ENCODE peak calls at places on chromosome 3, in four cellular contexts. W is tibial nerve, X is stomach, T is spleen. D is an unnamed sample.

GRCh38 chr3:152827313-152827712 is 7.6 kb upstream of the P2RY1 start:
- DNase-seq in W (no peak), X (no peak), T (no peak), D (no peak)

GRCh38 chr3:30145281-30145680 is 461.1 kb upstream of the TGFBR2 start:
- DNase-seq in W (no peak), X (no peak), T (no peak), D (no peak)

GRCh38 chr3:21163961-21164360 is 587.0 kb downstream of the ZNF385D start:
- DNase-seq in W (no peak), X (no peak), T (no peak), D (no peak)

GRCh38 chr3:179677884-179678283 is 25.0 kb downstream of the USP13 start:
- DNase-seq in W (no peak), X (no peak), T (no peak), D (no peak)

GRCh38 chr3:28651159-28651558 is 302.5 kb upstream of the AZI2 start:
- DNase-seq in W (no peak), X (no peak), T (no peak), D (no peak)

GRCh38 chr3:79139395-79140060 is 628.3 kb downstream of the ROBO1 start:
- DNase-seq in W (no peak), X (no peak), T (no peak), D (no peak)

GRCh38 chr3:125280966-125281365 is 68.4 kb upstream of the SLC12A8 start:
- DNase-seq in W (no peak), X (no peak), T (no peak), D (no peak)

GRCh38 chr3:59559721-59560514 is 510.1 kb upstream of the CFAP20DC start:
- DNase-seq in W (no peak), X (no peak), T (no peak), D (no peak)

GRCh38 chr3:151859125-151859741 is 14.2 kb upstream of the SUCNR1 start:
- DNase-seq in W (no peak), X (no peak), T (no peak), D (no peak)

GRCh38 chr3:115709135-115709534 is 85.8 kb downstream of the GAP43 start:
- DNase-seq in W (no peak), X (no peak), T (no peak), D (no peak)

GRCh38 chr3:12138044-12138443 is 20.7 kb downstream of the TIMP4 start:
- DNase-seq in W (no peak), X (peak), T (no peak), D (peak)

GRCh38 chr3:123143669-123144411 is 57.9 kb upstream of the SEC22A start:
- DNase-seq in W (no peak), X (no peak), T (peak), D (no peak)

GRCh38 chr3:25155696-25156471 is 272.2 kb upstream of the RARB start:
- DNase-seq in W (no peak), X (no peak), T (no peak), D (no peak)

GRCh38 chr3:189349772-189350171 is 178.0 kb downstream of the TPRG1 start:
- DNase-seq in W (no peak), X (no peak), T (no peak), D (no peak)

GRCh38 chr3:71341721-71342120 is 241.8 kb downstream of the FOXP1 start:
- DNase-seq in W (no peak), X (no peak), T (no peak), D (no peak)

GRCh38 chr3:147361671-147362420 is 44.5 kb downstream of the ZIC4 start:
- DNase-seq in W (peak), X (no peak), T (no peak), D (peak)

GRCh38 chr3:16171825-16172224 is 2.7 kb upstream of the GALNT15 start:
- DNase-seq in W (no peak), X (no peak), T (no peak), D (no peak)

GRCh38 chr3:150607267-150608065 is 4.3 kb downstream of the SELENOT start:
- DNase-seq in W (no peak), X (no peak), T (no peak), D (no peak)

GRCh38 chr3:10744098-10744465 is 71.9 kb upstream of the SLC6A11 start:
- DNase-seq in W (no peak), X (no peak), T (no peak), D (no peak)

GRCh38 chr3:144737281-144737680 is 765.7 kb downstream of the DIPK2A start:
- DNase-seq in W (no peak), X (no peak), T (no peak), D (no peak)

GRCh38 chr3:128569756-128570155 is 76.8 kb upstream of the GATA2 start:
- DNase-seq in W (no peak), X (no peak), T (no peak), D (no peak)

GRCh38 chr3:124258057-124258500 is 266.2 kb upstream of the ROPN1 start:
- DNase-seq in W (no peak), X (no peak), T (no peak), D (no peak)

GRCh38 chr3:138620431-138620830 is 11.9 kb downstream of the FAIM start:
- DNase-seq in W (no peak), X (no peak), T (no peak), D (no peak)

GRCh38 chr3:182460303-182460702 is 333.0 kb upstream of the ATP11B start:
- DNase-seq in W (no peak), X (no peak), T (no peak), D (no peak)

GRCh38 chr3:147943265-147943945 is 534.2 kb downstream of the ZIC1 start:
- DNase-seq in W (no peak), X (no peak), T (no peak), D (no peak)

GRCh38 chr3:135905058-135905724 is 60.3 kb upstream of the PPP2R3A start:
- DNase-seq in W (no peak), X (no peak), T (no peak), D (no peak)

GRCh38 chr3:120144267-120144666 is 50.0 kb upstream of the GSK3B start:
- DNase-seq in W (no peak), X (peak), T (no peak), D (no peak)

GRCh38 chr3:61565569-61565968 is 4.2 kb downstream of the PTPRG start:
- DNase-seq in W (no peak), X (no peak), T (no peak), D (no peak)

GRCh38 chr3:55571913-55572312 is 84.8 kb upstream of the WNT5A start:
- DNase-seq in W (no peak), X (no peak), T (no peak), D (no peak)

DNA sequence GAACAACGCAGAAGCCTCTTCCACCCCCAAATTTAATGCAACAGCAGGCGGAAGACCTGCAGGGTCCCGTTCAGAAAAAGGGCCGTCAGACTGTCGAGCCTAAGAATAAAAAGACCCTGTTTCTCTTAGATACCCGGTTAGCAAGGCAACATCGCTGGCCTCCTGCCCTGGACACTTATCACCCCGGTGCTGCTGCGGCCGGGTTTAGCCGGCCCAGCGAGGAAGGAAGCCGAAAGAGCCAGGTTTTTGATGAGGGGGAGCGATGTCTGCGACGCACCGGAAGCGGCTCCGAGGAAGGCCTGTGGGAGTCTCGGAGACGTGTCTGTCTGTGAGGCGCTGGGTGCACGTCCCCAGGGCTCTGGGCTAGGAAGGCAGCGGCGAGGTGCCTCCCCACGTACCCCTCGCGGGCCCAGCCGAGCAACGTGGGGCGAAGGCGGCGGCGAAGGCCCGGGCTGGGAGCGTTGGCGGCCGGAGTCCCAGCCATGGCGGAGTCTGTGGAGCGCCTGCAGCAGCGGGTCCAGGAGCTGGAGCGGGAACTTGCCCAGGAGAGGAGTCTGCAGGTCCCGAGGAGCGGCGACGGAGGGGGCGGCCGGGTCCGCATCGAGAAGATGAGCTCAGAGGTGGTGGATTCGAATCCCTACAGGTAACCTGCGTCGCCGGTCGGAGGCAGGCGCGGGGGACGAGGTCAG is at the start of gene UBA5:
- DNase-seq in W (peak), X (peak), T (peak), D (peak)
- TF ChIP-seq POLR2A in W (no peak), X (no peak), T (no peak), D (peak)

GRCh38 chr3:188152660-188153497 is 1.1 kb upstream of the LPP start:
- DNase-seq in W (peak), X (peak), T (peak), D (no peak)
- TF ChIP-seq POLR2A in W (no peak), X (no peak), T (no peak), D (no peak)

DNA sequence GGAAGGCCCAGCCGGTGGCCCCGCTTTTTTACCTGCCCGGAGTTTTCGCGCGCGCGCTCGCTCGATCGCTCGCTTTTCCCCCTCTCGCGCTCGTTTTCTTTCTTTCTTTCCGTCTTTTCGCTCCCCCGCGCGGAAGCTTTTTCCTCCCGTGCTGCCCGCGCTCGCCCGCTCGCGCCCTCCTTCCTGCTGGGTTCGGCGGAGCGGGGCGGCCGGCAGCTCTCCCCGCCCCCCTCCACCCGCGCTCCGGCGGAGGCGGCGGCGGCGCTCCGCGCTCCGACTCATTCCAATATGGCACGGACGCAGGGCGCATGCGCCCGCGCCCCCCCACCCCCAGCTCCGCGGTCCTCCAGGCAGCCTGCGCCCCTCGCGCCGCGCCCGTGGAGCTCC is at the start of gene SFMBT1:
- DNase-seq in W (peak), X (peak), T (peak), D (peak)
- TF ChIP-seq POLR2A in W (no peak), X (no peak), T (no peak), D (peak)

GRCh38 chr3:8501388-8502131 is at the start of gene LMCD1:
- DNase-seq in W (peak), X (peak), T (peak), D (peak)
- TF ChIP-seq POLR2A in W (peak), X (peak), T (peak), D (no peak)

GRCh38 chr3:58494107-58494506 is 2.2 kb downstream of the KCTD6 start:
- DNase-seq in W (no peak), X (no peak), T (no peak), D (no peak)

GRCh38 chr3:58492385-58492970 is 582 bp downstream of the KCTD6 start:
- DNase-seq in W (no peak), X (no peak), T (no peak), D (peak)

GRCh38 chr3:58490860-58491501 is 915 bp upstream of the KCTD6 start:
- DNase-seq in W (no peak), X (no peak), T (peak), D (no peak)

GRCh38 chr3:58488962-58489361 is 2.9 kb upstream of the KCTD6 start:
- DNase-seq in W (no peak), X (no peak), T (no peak), D (no peak)

DNA sequence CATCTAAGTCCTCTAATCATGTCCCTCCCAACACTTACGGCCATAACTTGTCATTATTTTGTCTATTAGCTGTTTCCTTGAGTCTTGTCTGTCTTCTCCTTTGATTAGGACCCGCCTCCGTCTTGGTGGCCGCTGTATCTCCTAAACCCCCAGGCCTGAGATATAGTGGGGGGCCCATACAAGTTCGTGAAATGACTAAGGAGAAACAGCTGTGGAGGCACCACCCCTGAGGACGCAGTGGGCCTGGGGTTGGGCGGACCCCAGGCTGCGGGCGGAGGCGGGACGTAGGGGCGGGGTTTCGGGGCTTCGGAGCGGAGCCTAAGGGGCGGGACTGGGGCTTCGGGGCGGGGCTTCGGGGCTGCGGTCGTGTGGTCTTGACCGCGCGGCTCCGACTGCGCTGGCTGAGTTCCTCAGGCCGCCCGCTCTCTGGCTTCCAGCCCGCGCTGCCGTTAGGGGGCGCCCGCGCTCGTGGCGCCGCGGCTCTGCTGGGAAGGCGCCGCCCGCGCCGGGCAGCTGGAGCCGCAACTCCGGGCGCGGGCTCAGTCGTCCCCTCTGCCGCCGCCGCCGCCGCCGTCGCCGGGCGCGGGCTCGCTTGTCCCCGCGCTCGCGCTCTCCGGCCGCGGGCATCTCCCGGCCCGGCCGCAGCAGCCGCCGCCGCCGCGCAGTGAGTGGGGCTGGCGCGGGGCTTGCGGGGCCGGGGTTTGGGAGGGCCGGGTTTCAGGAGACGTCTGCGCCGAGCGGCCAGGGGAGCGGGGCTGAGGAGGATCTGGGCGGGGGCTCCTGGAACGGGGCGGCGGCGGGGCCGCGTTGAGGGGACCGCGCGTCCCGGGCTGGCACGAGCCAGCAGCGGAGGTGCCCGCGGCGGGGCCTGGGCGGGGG is at the start of gene KCTD6:
- DNase-seq in W (peak), X (peak), T (peak), D (peak)
- TF ChIP-seq POLR2A in W (peak), X (no peak), T (no peak), D (peak)

GRCh38 chr3:49673131-49673714 is 928 bp upstream of the APEH start:
- DNase-seq in W (no peak), X (no peak), T (no peak), D (no peak)
- TF ChIP-seq POLR2A in W (no peak), X (no peak), T (no peak), D (peak)

DNA sequence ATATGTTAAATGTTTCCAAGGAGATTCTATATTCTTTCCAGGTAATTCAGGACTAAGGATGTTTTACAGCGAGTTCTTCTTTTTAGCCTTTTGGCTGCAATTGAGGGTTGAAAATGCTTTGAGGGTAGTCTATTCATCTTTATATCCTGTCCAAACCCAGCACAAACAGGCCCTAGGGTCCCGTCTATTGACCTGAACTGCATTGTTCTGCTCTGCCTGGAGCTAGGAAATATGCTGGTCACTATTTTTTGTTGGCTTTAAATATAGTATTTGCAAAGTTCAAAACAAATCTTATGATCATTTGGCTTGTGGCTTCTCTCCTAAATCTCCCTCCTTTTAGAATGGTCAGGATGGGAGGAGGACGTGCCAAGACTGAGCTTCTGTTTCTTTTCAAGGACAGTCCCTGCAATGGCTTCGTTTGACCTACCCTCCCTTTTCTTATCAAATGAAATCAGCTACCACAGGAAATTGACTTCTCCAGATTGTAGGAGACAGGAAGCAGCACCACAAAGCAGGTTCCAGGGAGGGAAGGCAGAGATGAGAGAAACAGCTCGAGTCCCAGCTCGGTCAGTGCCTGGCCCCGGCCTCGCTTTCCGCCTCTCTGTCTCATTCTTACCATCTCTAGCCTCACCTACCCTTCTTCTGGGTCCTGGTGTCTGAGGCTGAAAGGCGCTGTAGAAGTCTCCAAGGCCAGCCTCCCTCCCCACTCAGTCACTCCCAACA is 27.6 kb upstream of the NRROS start:
- DNase-seq in W (no peak), X (no peak), T (no peak), D (peak)
- TF ChIP-seq POLR2A in W (no peak), X (no peak), T (no peak), D (peak)

DNA sequence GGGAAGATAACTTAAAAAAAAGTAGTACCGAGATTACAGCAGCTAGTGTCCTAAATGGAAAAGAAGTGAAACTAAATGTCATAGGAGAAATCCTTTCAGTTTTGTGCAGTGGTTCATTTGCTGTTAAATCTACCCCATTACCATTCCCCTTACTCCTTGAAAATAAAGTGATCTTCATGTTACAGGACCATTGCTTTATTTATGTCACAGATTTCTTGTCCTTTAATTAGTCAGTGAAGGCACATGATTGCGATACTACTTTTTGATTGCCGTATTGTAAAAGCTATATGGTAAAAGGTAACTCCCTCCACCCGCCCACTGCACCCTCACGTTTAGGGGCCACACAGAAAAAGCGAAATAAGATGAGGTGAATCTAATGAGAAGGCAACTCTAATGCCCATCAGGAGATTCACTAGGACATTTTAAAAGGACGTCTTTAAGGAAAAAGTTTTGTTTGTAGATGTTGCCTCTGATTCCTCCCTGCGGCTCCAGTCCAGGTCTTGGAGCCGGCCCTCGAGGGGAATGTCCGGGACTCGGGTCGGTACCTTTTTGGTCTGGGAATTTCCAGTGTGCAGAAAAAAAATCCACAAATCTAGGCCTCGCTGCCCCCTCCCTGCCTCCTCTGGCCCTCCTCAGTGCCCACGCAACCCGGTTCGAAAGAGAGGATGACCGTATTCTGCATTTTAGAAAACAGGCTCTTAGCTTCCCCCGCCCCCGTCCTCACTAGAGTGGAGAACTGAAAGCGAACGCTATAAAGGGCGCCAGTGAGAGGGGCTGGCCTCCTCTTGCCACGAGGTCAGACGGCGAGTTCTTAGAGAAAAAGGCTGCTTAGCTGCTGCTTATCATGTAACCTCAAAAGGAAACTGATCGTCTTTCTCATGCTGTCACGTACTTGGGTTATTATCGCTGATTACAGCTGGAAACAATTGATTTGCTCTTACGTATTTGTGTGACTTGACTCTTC is 21.8 kb upstream of the NFKBIZ start:
- DNase-seq in W (peak), X (peak), T (peak), D (peak)
- TF ChIP-seq POLR2A in W (peak), X (peak), T (peak), D (peak)

GRCh38 chr3:18672561-18672960 is 247.4 kb upstream of the SATB1 start:
- DNase-seq in W (no peak), X (no peak), T (no peak), D (no peak)
- TF ChIP-seq POLR2A in W (no peak), X (no peak), T (no peak), D (no peak)